ENCODE peak calls at places on chromosome 1, in nine cellular contexts. Q, F, G, L, T, O, S, M and H are unnamed samples.

GRCh38 chr1:205077934-205078311 is 6.3 kb downstream of the TMEM81 start:
- DNase-seq in G (no peak), F (peak), S (no peak), L (no peak), Q (no peak), O (no peak), M (no peak), T (peak), H (no peak)

GRCh38 chr1:221715321-221716169 is 26.3 kb downstream of the DUSP10 start:
- DNase-seq in O (peak), L (peak), S (no peak), Q (no peak), F (peak), G (no peak), T (no peak), M (no peak), H (no peak)

GRCh38 chr1:229184066-229184465 is 86.8 kb upstream of the RAB4A start:
- DNase-seq in T (no peak), G (no peak), O (no peak), Q (no peak), F (no peak), S (no peak), L (no peak), M (no peak), H (no peak)

GRCh38 chr1:27144920-27145661 is 9.8 kb downstream of the SLC9A1 start:
- DNase-seq in G (no peak), T (peak), S (no peak), O (no peak), L (no peak), Q (no peak), M (no peak), F (peak), H (no peak)

GRCh38 chr1:239126881-239127280 is 259.5 kb upstream of the CHRM3 start:
- DNase-seq in S (no peak), Q (no peak), T (no peak), G (no peak), L (no peak), O (no peak), F (no peak), M (no peak), H (no peak)

GRCh38 chr1:55927934-55928333 is 651.4 kb downstream of the PLPP3 start:
- DNase-seq in M (no peak), F (peak), O (no peak), G (no peak), L (no peak), S (no peak), Q (no peak), T (no peak), H (no peak)

GRCh38 chr1:29209173-29209572 is 21.6 kb downstream of the MECR start:
- DNase-seq in G (no peak), O (no peak), T (no peak), Q (no peak), L (no peak), F (peak), M (no peak), S (no peak), H (no peak)

GRCh38 chr1:41280189-41281032 is 38.3 kb upstream of the SCMH1 start:
- DNase-seq in S (no peak), T (no peak), G (no peak), L (no peak), F (no peak), M (no peak), Q (no peak), O (no peak), H (no peak)

GRCh38 chr1:164562947-164563346 is 4.0 kb downstream of the PBX1 start:
- DNase-seq in S (no peak), M (no peak), G (no peak), F (no peak), O (no peak), T (no peak), Q (no peak), L (no peak), H (no peak)

GRCh38 chr1:18091660-18092446 is 15.7 kb upstream of the IGSF21 start:
- DNase-seq in Q (no peak), O (no peak), G (peak), F (peak), L (no peak), M (no peak), S (peak), T (peak), H (no peak)